ENCODE peak calls at places on chromosomes 12 and 14, in ten cellular contexts. H is stomach, Q is transverse colon, I is GM12892, X is prostate gland, R is Panc1, F is HepG2, Y is vagina, S is SK-N-SH, A is HCT116. B is an unnamed sample.

GRCh38 chr14:55301722-55302121 is 30.5 kb downstream of the FBXO34 start:
- DNase-seq in H (no peak), Q (no peak), I (no peak), X (peak), R (no peak), F (peak), Y (no peak), S (peak), A (no peak), B (no peak)

GRCh38 chr12:65665817-65666216 is 158.5 kb upstream of the HMGA2 start:
- DNase-seq in H (no peak), Q (no peak), I (no peak), X (no peak), R (no peak), F (no peak), Y (no peak), S (no peak), A (no peak), B (no peak)

GRCh38 chr12:107319536-107320030 is 226.2 kb upstream of the CRY1 start:
- DNase-seq in H (no peak), Q (no peak), I (no peak), X (peak), R (no peak), F (no peak), Y (no peak), S (peak), A (no peak), B (peak)

GRCh38 chr14:76551906-76552305 is 176.0 kb downstream of the ESRRB start:
- DNase-seq in H (no peak), Q (no peak), I (no peak), X (no peak), R (no peak), F (no peak), Y (no peak), S (no peak), A (no peak), B (no peak)

GRCh38 chr14:81332725-81333124 is 67.4 kb downstream of the STON2 start:
- DNase-seq in H (no peak), Q (no peak), I (no peak), X (no peak), R (no peak), F (no peak), Y (no peak), S (no peak), A (no peak), B (no peak)

GRCh38 chr14:31990959-31991541 is 86.1 kb upstream of the ARHGAP5 start:
- DNase-seq in H (no peak), Q (no peak), I (no peak), X (no peak), R (no peak), F (peak), Y (no peak), S (no peak), A (no peak), B (no peak)

GRCh38 chr12:3869448-3869847 is 3.8 kb downstream of the PARP11 start:
- DNase-seq in H (no peak), Q (no peak), I (no peak), X (peak), R (no peak), F (no peak), Y (no peak), S (no peak), A (no peak), B (no peak)

GRCh38 chr12:100372846-100373245 is 16.0 kb downstream of the SLC17A8 start:
- DNase-seq in H (no peak), Q (no peak), I (no peak), X (no peak), R (no peak), F (no peak), Y (no peak), S (no peak), A (no peak), B (no peak)

GRCh38 chr12:4450551-4451112 is 5.0 kb upstream of the FGF6 start:
- DNase-seq in H (no peak), Q (no peak), I (no peak), X (no peak), R (no peak), F (no peak), Y (peak), S (no peak), A (no peak), B (no peak)

GRCh38 chr12:65593206-65593833 is 231.0 kb upstream of the HMGA2 start:
- DNase-seq in H (no peak), Q (no peak), I (no peak), X (peak), R (no peak), F (no peak), Y (no peak), S (no peak), A (no peak), B (no peak)

GRCh38 chr14:32134448-32135070 is 57.5 kb downstream of the ARHGAP5 start:
- DNase-seq in H (no peak), Q (no peak), I (no peak), X (peak), R (no peak), F (no peak), Y (no peak), S (no peak), A (no peak), B (no peak)

GRCh38 chr12:127108360-127109215 is 1158.4 kb upstream of the TMEM132C start:
- DNase-seq in H (peak), Q (peak), I (no peak), X (peak), R (no peak), F (peak), Y (no peak), S (peak), A (peak), B (no peak)

DNA sequence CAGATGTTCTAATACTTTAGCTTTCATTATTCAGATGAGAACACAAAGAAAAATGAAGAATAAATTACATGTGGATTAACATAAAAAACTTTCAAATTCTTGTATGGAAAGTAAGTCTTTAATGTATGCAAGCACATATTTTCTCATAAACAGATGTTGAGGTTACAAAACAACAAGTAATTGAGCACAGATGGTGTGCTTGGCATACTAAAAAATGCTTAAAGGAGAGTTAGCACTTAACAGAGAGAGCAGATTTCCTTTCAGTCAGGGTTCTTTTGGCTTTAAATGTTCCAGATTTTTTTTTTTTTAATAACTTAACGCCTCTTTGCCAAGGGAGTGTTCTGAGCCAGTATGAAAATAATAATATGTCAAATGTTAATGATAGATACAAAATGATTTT is 96.0 kb downstream of the RASSF9 start:
- DNase-seq in H (no peak), Q (no peak), I (no peak), X (no peak), R (no peak), F (no peak), Y (no peak), S (no peak), A (no peak), B (no peak)
- TF ChIP-seq POLR2AphosphoS5 in H (no peak), Q (no peak), I (no peak), X (no peak), R (no peak), F (no peak), Y (no peak), S (no peak), A (no peak), B (no peak)

GRCh38 chr14:68549966-68550705 is 242.7 kb downstream of the ZFP36L1 start:
- DNase-seq in H (no peak), Q (no peak), I (no peak), X (peak), R (no peak), F (no peak), Y (no peak), S (no peak), A (no peak), B (no peak)
- TF ChIP-seq POLR2AphosphoS5 in H (peak), Q (peak), I (no peak), X (peak), R (no peak), F (no peak), Y (no peak), S (no peak), A (no peak), B (no peak)

GRCh38 chr12:2689879-2690278 is 104.9 kb upstream of the FKBP4 start:
- DNase-seq in H (no peak), Q (no peak), I (no peak), X (no peak), R (no peak), F (no peak), Y (peak), S (no peak), A (no peak), B (no peak)

GRCh38 chr12:2691340-2692111 is 103.2 kb upstream of the FKBP4 start:
- DNase-seq in H (no peak), Q (peak), I (peak), X (no peak), R (no peak), F (no peak), Y (peak), S (no peak), A (peak), B (peak)

GRCh38 chr12:2692156-2692555 is 102.6 kb upstream of the FKBP4 start:
- DNase-seq in H (no peak), Q (no peak), I (no peak), X (no peak), R (no peak), F (no peak), Y (no peak), S (no peak), A (no peak), B (no peak)

GRCh38 chr12:2690348-2691000 is 104.3 kb upstream of the FKBP4 start:
- DNase-seq in H (no peak), Q (no peak), I (no peak), X (no peak), R (no peak), F (no peak), Y (peak), S (no peak), A (no peak), B (no peak)

DNA sequence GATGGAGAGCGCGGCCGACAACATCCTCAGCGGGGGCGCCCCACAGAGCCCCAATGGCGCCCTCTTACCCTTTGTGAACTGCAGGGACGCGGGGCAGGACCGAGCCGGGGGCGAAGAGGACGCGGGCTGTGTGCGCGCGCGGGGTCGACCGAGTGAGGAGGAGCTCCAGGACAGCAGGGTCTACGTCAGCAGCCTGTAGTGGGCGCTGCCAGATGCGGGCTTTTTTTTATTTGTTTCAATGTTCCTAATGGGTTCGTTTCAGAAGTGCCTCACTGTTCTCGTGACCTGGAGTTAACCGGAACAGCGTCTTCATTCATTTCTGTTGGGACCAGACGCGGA is 103.8 kb upstream of the FKBP4 start:
- DNase-seq in H (no peak), Q (peak), I (no peak), X (no peak), R (no peak), F (no peak), Y (no peak), S (no peak), A (no peak), B (peak)
- TF ChIP-seq POLR2AphosphoS5 in H (no peak), Q (no peak), I (no peak), X (no peak), R (no peak), F (no peak), Y (no peak), S (no peak), A (no peak), B (peak)

GRCh38 chr12:62787606-62788005 is 147.3 kb downstream of the PPM1H start:
- DNase-seq in H (no peak), Q (no peak), I (no peak), X (no peak), R (no peak), F (no peak), Y (no peak), S (no peak), A (no peak), B (no peak)

GRCh38 chr12:62784576-62784975 is 150.4 kb downstream of the PPM1H start:
- DNase-seq in H (no peak), Q (no peak), I (no peak), X (no peak), R (no peak), F (no peak), Y (no peak), S (no peak), A (no peak), B (no peak)

GRCh38 chr12:62783881-62784280 is 151.1 kb downstream of the PPM1H start:
- DNase-seq in H (no peak), Q (no peak), I (no peak), X (no peak), R (no peak), F (no peak), Y (no peak), S (no peak), A (no peak), B (no peak)

GRCh38 chr12:62787023-62787422 is 147.9 kb downstream of the PPM1H start:
- DNase-seq in H (no peak), Q (no peak), I (no peak), X (no peak), R (no peak), F (no peak), Y (no peak), S (no peak), A (no peak), B (no peak)

DNA sequence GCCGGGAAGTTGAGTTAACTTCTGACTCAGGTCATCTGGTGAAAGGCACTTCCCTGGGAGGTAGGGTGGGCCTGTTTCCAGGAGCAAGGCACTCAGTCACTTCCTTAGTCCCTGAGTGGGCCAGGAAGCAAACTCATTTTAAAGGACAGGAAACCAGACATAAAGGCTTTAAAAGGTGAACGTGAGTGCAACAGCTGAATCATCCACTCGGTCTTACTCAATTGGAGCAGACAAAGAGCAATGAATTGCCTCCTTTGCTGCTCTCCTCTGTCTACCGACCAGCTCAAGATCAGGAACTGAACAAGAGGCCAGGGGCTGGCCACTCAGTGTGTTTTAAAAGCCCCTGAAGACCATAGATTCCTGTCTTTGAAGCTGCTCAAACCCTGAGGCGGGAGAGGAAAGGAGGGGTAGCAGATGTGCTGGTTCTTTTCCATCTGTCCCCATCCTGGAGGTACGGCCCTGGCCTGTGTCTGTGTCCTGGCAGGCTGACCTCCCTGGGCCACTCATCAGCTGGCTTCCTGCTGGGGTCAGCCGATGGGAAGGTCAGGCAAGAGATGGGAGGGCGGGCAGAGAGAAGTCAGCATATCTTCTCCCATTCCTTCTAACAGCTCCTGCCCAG is 148.9 kb downstream of the PPM1H start:
- DNase-seq in H (no peak), Q (no peak), I (no peak), X (no peak), R (peak), F (no peak), Y (no peak), S (no peak), A (peak), B (no peak)
- TF ChIP-seq POLR2AphosphoS5 in H (peak), Q (no peak), I (no peak), X (no peak), R (no peak), F (no peak), Y (peak), S (peak), A (peak), B (peak)

GRCh38 chr12:64181504-64182291 is 40.4 kb downstream of the KICS2 start:
- DNase-seq in H (peak), Q (peak), I (no peak), X (peak), R (peak), F (peak), Y (no peak), S (peak), A (peak), B (no peak)
- TF ChIP-seq POLR2AphosphoS5 in H (no peak), Q (peak), I (no peak), X (peak), R (peak), F (no peak), Y (no peak), S (peak), A (peak), B (no peak)

GRCh38 chr12:120367924-120368788 is 808 bp downstream of the MSI1 start:
- DNase-seq in H (no peak), Q (peak), I (no peak), X (no peak), R (no peak), F (no peak), Y (no peak), S (peak), A (no peak), B (no peak)
- TF ChIP-seq POLR2AphosphoS5 in H (no peak), Q (no peak), I (no peak), X (no peak), R (no peak), F (no peak), Y (no peak), S (no peak), A (no peak), B (no peak)

GRCh38 chr14:49861581-49861922 is 9.0 kb upstream of the NEMF start:
- DNase-seq in H (peak), Q (peak), I (no peak), X (peak), R (no peak), F (no peak), Y (no peak), S (peak), A (no peak), B (peak)
- TF ChIP-seq POLR2AphosphoS5 in H (no peak), Q (no peak), I (peak), X (no peak), R (no peak), F (no peak), Y (no peak), S (no peak), A (no peak), B (peak)

GRCh38 chr14:104757238-104757585 is 4.3 kb downstream of the SIVA1 start:
- DNase-seq in H (no peak), Q (no peak), I (no peak), X (no peak), R (no peak), F (no peak), Y (no peak), S (no peak), A (no peak), B (no peak)

GRCh38 chr14:104755621-104756020 is 2.7 kb downstream of the SIVA1 start:
- DNase-seq in H (no peak), Q (no peak), I (no peak), X (no peak), R (no peak), F (no peak), Y (no peak), S (no peak), A (no peak), B (no peak)

GRCh38 chr14:104754213-104754851 is 1.4 kb downstream of the SIVA1 start:
- DNase-seq in H (no peak), Q (no peak), I (no peak), X (no peak), R (no peak), F (no peak), Y (no peak), S (no peak), A (no peak), B (no peak)

GRCh38 chr14:104757681-104758392 is 4.9 kb downstream of the SIVA1 start:
- DNase-seq in H (no peak), Q (no peak), I (no peak), X (no peak), R (no peak), F (no peak), Y (no peak), S (no peak), A (no peak), B (no peak)

GRCh38 chr14:104756477-104757237 is 3.7 kb downstream of the SIVA1 start:
- DNase-seq in H (no peak), Q (no peak), I (no peak), X (no peak), R (no peak), F (no peak), Y (no peak), S (no peak), A (no peak), B (no peak)
- TF ChIP-seq POLR2AphosphoS5 in H (no peak), Q (no peak), I (no peak), X (no peak), R (no peak), F (no peak), Y (no peak), S (no peak), A (no peak), B (peak)

GRCh38 chr12:89243786-89244185 is 108.5 kb downstream of the DUSP6 start:
- DNase-seq in H (no peak), Q (no peak), I (no peak), X (no peak), R (no peak), F (no peak), Y (no peak), S (no peak), A (no peak), B (no peak)

GRCh38 chr12:89247962-89248361 is 104.3 kb downstream of the DUSP6 start:
- DNase-seq in H (no peak), Q (no peak), I (no peak), X (no peak), R (no peak), F (no peak), Y (no peak), S (peak), A (no peak), B (no peak)

GRCh38 chr12:89247541-89247942 is 104.8 kb downstream of the DUSP6 start:
- DNase-seq in H (no peak), Q (no peak), I (no peak), X (no peak), R (no peak), F (peak), Y (no peak), S (peak), A (peak), B (no peak)

GRCh38 chr12:89244536-89244935 is 107.8 kb downstream of the DUSP6 start:
- DNase-seq in H (no peak), Q (no peak), I (no peak), X (no peak), R (no peak), F (no peak), Y (no peak), S (no peak), A (no peak), B (no peak)

GRCh38 chr12:89245090-89245489 is 107.2 kb downstream of the DUSP6 start:
- DNase-seq in H (no peak), Q (no peak), I (no peak), X (no peak), R (no peak), F (no peak), Y (no peak), S (no peak), A (no peak), B (no peak)
- TF ChIP-seq POLR2AphosphoS5 in H (no peak), Q (no peak), I (no peak), X (no peak), R (no peak), F (no peak), Y (no peak), S (no peak), A (no peak), B (no peak)

B was measured in spleen.